ENCODE peak calls at places on chromosome 21, in eight cellular contexts. B is NCI-H82, Z is NCI-H1694 treated with DMSO at 0.1 percent for 48 hours, U is NCI-H345, D is choroid plexus epithelial cell, W is HuH-7, K is amniotic stem cell, R is GDM1. G is an unnamed sample.

GRCh38 chr21:18832950-18833349 is 429.4 kb upstream of the TMPRSS15 start:
- DNase-seq in Z (no peak), W (no peak), K (no peak), R (no peak), B (no peak), D (peak), U (no peak), G (no peak)

GRCh38 chr21:38807481-38807880 is 1.8 kb downstream of the ETS2 start:
- DNase-seq in U (peak), D (peak), B (no peak), K (no peak), W (no peak), Z (no peak), R (no peak), G (no peak)

GRCh38 chr21:45573452-45574035 is 31.3 kb upstream of the SLC19A1 start:
- DNase-seq in W (no peak), R (no peak), D (peak), K (no peak), U (no peak), B (no peak), Z (no peak), G (no peak)

GRCh38 chr21:16587671-16588379 is 858.0 kb downstream of the USP25 start:
- DNase-seq in K (no peak), D (peak), B (peak), W (no peak), R (no peak), U (peak), Z (no peak), G (no peak)

GRCh38 chr21:44316277-44316900 is 16.5 kb downstream of the PFKL start:
- DNase-seq in Z (no peak), U (no peak), R (no peak), B (no peak), W (no peak), D (no peak), K (no peak), G (no peak)

GRCh38 chr21:39444406-39445145 is 1.0 kb downstream of the LCA5L start:
- DNase-seq in R (no peak), U (no peak), Z (no peak), B (peak), K (peak), W (peak), D (peak), G (no peak)

GRCh38 chr21:29697555-29698193 is 242.1 kb downstream of the GRIK1 start:
- DNase-seq in D (peak), R (no peak), B (no peak), Z (no peak), U (no peak), K (no peak), W (no peak), G (no peak)

GRCh38 chr21:14306143-14306907 is 76.6 kb downstream of the HSPA13 start:
- DNase-seq in Z (peak), R (no peak), U (no peak), B (no peak), K (no peak), W (no peak), D (peak), G (no peak)

GRCh38 chr21:28992526-28993292 is at the start of gene LTN1:
- DNase-seq in Z (peak), R (peak), U (peak), K (peak), D (peak), B (peak), W (peak), G (peak)

GRCh38 chr21:33968998-33969353 is 53.4 kb upstream of the ATP5PO start:
- DNase-seq in U (no peak), R (no peak), W (no peak), Z (no peak), B (no peak), D (no peak), K (no peak), G (no peak)

GRCh38 chr21:46066843-46067331 is 31.0 kb upstream of the COL6A2 start:
- DNase-seq in Z (no peak), R (no peak), B (no peak), U (no peak), D (peak), W (no peak), K (no peak), G (no peak)

GRCh38 chr21:28971171-28971570 is 21.5 kb downstream of the LTN1 start:
- DNase-seq in U (no peak), Z (no peak), W (no peak), D (peak), K (no peak), R (no peak), B (no peak), G (no peak)

GRCh38 chr21:40707271-40707670 is 139.7 kb downstream of the DSCAM start:
- DNase-seq in W (no peak), Z (no peak), U (no peak), D (no peak), B (no peak), R (no peak), K (no peak), G (no peak)